ENCODE peak calls at places on chromosome 3, in ten cellular contexts. U is left ventricle myocardium inferior, H is progenitor cell of endocrine pancreas, R is type B pancreatic cell, K is MCF 10A, F is pancreas, S is upper lobe of right lung, D is GM13977, O is GM13976, Y is RWPE1. V is an unnamed sample.

GRCh38 chr3:177554900-177555759 is 357.8 kb upstream of the TBL1XR1 start:
- DNase-seq in H (no peak), Y (peak), F (no peak), S (no peak), O (no peak), K (peak), U (peak), R (no peak), D (no peak), V (no peak)

GRCh38 chr3:160707187-160707789 is 30.3 kb downstream of the ARL14 start:
- DNase-seq in H (no peak), U (no peak), D (peak), K (peak), R (no peak), S (no peak), F (peak), O (peak), Y (peak), V (peak)

GRCh38 chr3:194421-194820 is 2.1 kb upstream of the CHL1 start:
- DNase-seq in Y (no peak), R (no peak), O (no peak), D (no peak), S (no peak), H (no peak), K (no peak), F (no peak), U (no peak), V (no peak)

GRCh38 chr3:130787422-130788068 is 40.9 kb upstream of the PIK3R4 start:
- DNase-seq in K (no peak), O (no peak), Y (no peak), U (no peak), D (no peak), H (no peak), F (no peak), S (no peak), R (no peak), V (no peak)

GRCh38 chr3:39146083-39146501 is 7.3 kb downstream of the CSRNP1 start:
- DNase-seq in S (peak), D (no peak), F (no peak), H (no peak), K (no peak), U (no peak), Y (no peak), R (no peak), O (peak), V (no peak)

GRCh38 chr3:113557374-113557773 is 25.0 kb downstream of the SIDT1 start:
- DNase-seq in O (no peak), U (no peak), R (no peak), S (no peak), K (peak), H (no peak), Y (peak), D (no peak), F (no peak), V (peak)

GRCh38 chr3:114608293-114608692 is 314.5 kb downstream of the TIGIT start:
- DNase-seq in D (no peak), H (no peak), Y (peak), U (no peak), O (no peak), R (no peak), F (no peak), K (peak), S (no peak), V (no peak)

GRCh38 chr3:105367406-105368213 is 901 bp downstream of the ALCAM start:
- DNase-seq in F (peak), R (peak), K (peak), Y (peak), U (peak), D (peak), S (peak), O (peak), H (peak), V (peak)

GRCh38 chr3:66572938-66573710 is 72.3 kb upstream of the LRIG1 start:
- DNase-seq in S (no peak), Y (no peak), R (no peak), O (no peak), H (peak), U (no peak), K (no peak), D (no peak), F (no peak), V (peak)

GRCh38 chr3:70554170-70554569 is 241.7 kb upstream of the MDFIC2 start:
- DNase-seq in K (no peak), Y (no peak), U (no peak), H (no peak), D (no peak), R (no peak), F (no peak), O (no peak), S (no peak), V (no peak)

GRCh38 chr3:115827494-115827893 is 204.2 kb downstream of the GAP43 start:
- DNase-seq in K (no peak), Y (no peak), S (no peak), D (no peak), R (no peak), H (no peak), F (no peak), U (no peak), O (no peak), V (no peak)

GRCh38 chr3:134076816-134077215 is 47.1 kb upstream of the SLCO2A1 start:
- DNase-seq in S (no peak), R (no peak), O (no peak), F (no peak), H (no peak), U (no peak), D (no peak), Y (no peak), K (no peak), V (no peak)

GRCh38 chr3:41920406-41920970 is 41.4 kb downstream of the ULK4 start:
- DNase-seq in R (no peak), U (no peak), K (no peak), H (no peak), Y (no peak), F (no peak), D (no peak), S (no peak), O (no peak), V (no peak)

GRCh38 chr3:148697311-148698189 is at the start of gene AGTR1:
- DNase-seq in H (peak), R (peak), S (peak), U (peak), O (peak), D (no peak), Y (no peak), F (peak), K (no peak), V (peak)

GRCh38 chr3:182018361-182018760 is 306.6 kb downstream of the SOX2 start:
- DNase-seq in R (no peak), Y (no peak), U (no peak), K (no peak), O (no peak), H (no peak), F (no peak), D (no peak), S (no peak), V (no peak)

GRCh38 chr3:77468408-77469045 is 428.6 kb downstream of the ROBO2 start:
- DNase-seq in D (no peak), O (no peak), R (no peak), S (no peak), U (no peak), Y (no peak), H (no peak), K (no peak), F (no peak), V (no peak)

GRCh38 chr3:181896605-181897004 is 184.9 kb downstream of the SOX2 start:
- DNase-seq in F (no peak), Y (no peak), K (no peak), U (no peak), D (no peak), H (no peak), R (no peak), S (no peak), O (no peak), V (no peak)

GRCh38 chr3:157920804-157921203 is 185.4 kb downstream of the SHOX2 start:
- DNase-seq in F (no peak), Y (no peak), R (no peak), K (no peak), O (no peak), S (no peak), H (no peak), U (no peak), D (no peak), V (no peak)

GRCh38 chr3:169236662-169237174 is 426.8 kb downstream of the MECOM start:
- DNase-seq in R (no peak), O (no peak), F (no peak), U (no peak), H (no peak), K (no peak), D (no peak), Y (no peak), S (no peak), V (no peak)

GRCh38 chr3:72258786-72259185 is 473.8 kb upstream of the PROK2 start:
- DNase-seq in R (no peak), Y (no peak), S (no peak), U (no peak), F (no peak), H (no peak), O (no peak), D (no peak), K (no peak), V (no peak)

GRCh38 chr3:184314363-184314699 is at the start of gene EIF4G1:
- DNase-seq in K (peak), R (peak), U (peak), H (peak), O (peak), D (peak), F (peak), Y (peak), S (peak), V (peak)

GRCh38 chr3:127457094-127457475 is 133.4 kb downstream of the TPRA1 start:
- DNase-seq in F (peak), K (peak), R (no peak), O (no peak), D (no peak), S (peak), U (peak), H (no peak), Y (peak), V (peak)

GRCh38 chr3:184710870-184711365 is 946 bp downstream of the MAGEF1 start:
- DNase-seq in R (peak), O (peak), K (peak), U (no peak), Y (peak), F (no peak), S (no peak), D (peak), H (no peak), V (peak)

GRCh38 chr3:48572517-48572916 is 8.9 kb upstream of the UCN2 start:
- DNase-seq in Y (no peak), S (no peak), O (no peak), F (no peak), U (no peak), D (no peak), K (no peak), R (no peak), H (no peak), V (no peak)

GRCh38 chr3:136787226-136787793 is 31.6 kb upstream of the SLC35G2 start:
- DNase-seq in U (no peak), O (peak), Y (no peak), F (peak), S (no peak), K (peak), R (no peak), D (peak), H (no peak), V (peak)

GRCh38 chr3:17642474-17642873 is 100.0 kb downstream of the TBC1D5 start:
- DNase-seq in O (no peak), D (no peak), R (no peak), F (no peak), S (no peak), Y (no peak), H (no peak), K (no peak), U (no peak), V (no peak)

GRCh38 chr3:39101022-39101689 is 6.3 kb downstream of the GORASP1 start:
- DNase-seq in K (peak), D (peak), F (peak), S (no peak), Y (peak), U (no peak), R (no peak), H (no peak), O (peak), V (peak)

GRCh38 chr3:87167634-87168456 is 59.3 kb upstream of the CHMP2B start:
- DNase-seq in Y (peak), F (peak), O (peak), H (no peak), S (no peak), K (peak), U (no peak), R (no peak), D (peak), V (peak)

GRCh38 chr3:179957264-179957845 is 79.4 kb downstream of the PEX5L start:
- DNase-seq in S (no peak), R (no peak), Y (no peak), O (no peak), F (no peak), K (no peak), H (no peak), U (no peak), D (no peak), V (no peak)

GRCh38 chr3:120506828-120507774 is 56.3 kb upstream of the FSTL1 start:
- DNase-seq in Y (peak), D (no peak), F (peak), R (no peak), O (peak), K (peak), S (no peak), U (no peak), H (no peak), V (peak)

GRCh38 chr3:196528639-196529233 is 13.6 kb upstream of the SMCO1 start:
- DNase-seq in U (peak), D (peak), H (peak), S (peak), F (peak), R (peak), K (peak), O (peak), Y (peak), V (peak)

GRCh38 chr3:71723452-71724170 is 1.6 kb downstream of the EIF4E3 start:
- DNase-seq in K (no peak), F (no peak), S (no peak), Y (no peak), H (no peak), R (no peak), O (peak), D (peak), U (no peak), V (no peak)

GRCh38 chr3:194814878-194815357 is 129.2 kb downstream of the FAM43A start:
- DNase-seq in F (no peak), K (no peak), R (no peak), S (no peak), U (no peak), D (no peak), H (no peak), Y (no peak), O (no peak), V (no peak)

GRCh38 chr3:17023006-17023664 is 138.4 kb downstream of the PLCL2 start:
- DNase-seq in Y (no peak), O (peak), U (no peak), D (peak), H (no peak), R (no peak), F (no peak), S (no peak), K (peak), V (peak)

GRCh38 chr3:55089211-55089610 is 161.4 kb upstream of the LRTM1 start:
- DNase-seq in O (no peak), Y (no peak), D (no peak), S (no peak), U (no peak), H (no peak), F (no peak), K (no peak), R (no peak), V (no peak)

GRCh38 chr3:196281962-196282361 is 5.6 kb downstream of the PCYT1A start:
- DNase-seq in K (no peak), O (no peak), S (no peak), U (no peak), Y (no peak), H (no peak), D (no peak), F (no peak), R (no peak), V (no peak)

GRCh38 chr3:140552898-140553297 is 125.0 kb upstream of the TRIM42 start:
- DNase-seq in K (peak), F (no peak), S (no peak), U (no peak), O (no peak), R (no peak), Y (peak), D (no peak), H (no peak), V (no peak)

GRCh38 chr3:9945358-9945757 is 6.8 kb downstream of the PRRT3 start:
- DNase-seq in F (no peak), H (no peak), K (no peak), Y (no peak), S (no peak), O (no peak), D (no peak), U (no peak), R (no peak), V (no peak)

DNA sequence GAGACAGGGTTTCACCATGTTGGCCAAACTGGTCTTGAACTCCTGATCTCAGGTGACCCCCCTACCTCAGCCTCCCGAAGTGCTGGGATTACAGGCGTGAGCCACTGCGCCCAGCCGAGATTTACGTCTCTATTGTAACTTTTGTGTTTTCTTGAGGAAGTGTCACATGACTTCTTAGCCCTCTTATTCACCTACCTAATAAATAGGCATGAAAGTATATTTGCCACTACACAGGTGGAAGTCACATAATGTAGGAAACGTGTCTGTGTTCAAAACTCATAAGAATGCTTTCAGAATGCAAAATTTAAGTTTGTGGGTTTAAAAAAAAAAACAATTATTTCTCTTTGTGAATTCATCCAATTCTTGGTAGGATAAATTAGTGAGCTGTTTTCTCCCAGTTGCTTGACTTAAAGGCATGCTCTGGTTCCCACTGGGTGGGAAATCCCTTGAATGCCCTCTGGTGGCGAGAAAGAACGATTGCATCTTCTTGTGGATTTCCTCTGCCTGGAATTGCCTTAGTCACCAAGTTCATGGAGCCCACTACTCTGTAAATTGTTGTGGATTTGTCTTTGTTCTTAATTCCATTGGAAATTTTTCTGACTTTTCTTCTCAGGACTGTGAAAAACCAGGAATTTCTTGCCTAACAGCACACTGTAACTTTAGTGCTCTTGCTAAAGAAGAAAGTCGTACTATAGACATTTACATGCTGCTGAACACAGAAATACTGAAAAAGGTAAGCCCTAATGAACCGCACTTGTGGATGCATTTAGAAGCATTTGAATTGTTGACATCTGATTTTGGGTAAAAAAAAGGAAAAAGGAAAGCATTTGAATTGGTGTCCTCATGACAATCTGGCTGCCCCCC is 82.2 kb upstream of the CTDSPL start:
- DNase-seq in Y (peak), S (no peak), D (peak), F (peak), K (peak), O (peak), H (peak), R (no peak), U (no peak), V (peak)
- TF ChIP-seq CTCF in Y (peak), S (peak), D (peak), F (peak), K (peak), O (peak), H (peak), R (peak), U (peak), V (peak)

GRCh38 chr3:128945878-128946175 is 48.0 kb downstream of the CFAP92 start:
- DNase-seq in U (no peak), R (no peak), D (no peak), S (no peak), F (no peak), O (no peak), K (no peak), Y (no peak), H (no peak), V (no peak)

GRCh38 chr3:128946411-128946810 is 47.5 kb downstream of the CFAP92 start:
- DNase-seq in F (no peak), O (no peak), K (no peak), R (peak), D (no peak), S (no peak), Y (no peak), H (no peak), U (no peak), V (no peak)

GRCh38 chr3:128949158-128949557 is 44.7 kb downstream of the CFAP92 start:
- DNase-seq in D (no peak), H (no peak), K (no peak), Y (no peak), R (no peak), O (no peak), F (no peak), S (no peak), U (no peak), V (no peak)

GRCh38 chr3:128945041-128945877 is 48.6 kb downstream of the CFAP92 start:
- DNase-seq in S (no peak), U (no peak), D (no peak), H (no peak), O (no peak), R (peak), Y (no peak), K (no peak), F (no peak), V (no peak)

DNA sequence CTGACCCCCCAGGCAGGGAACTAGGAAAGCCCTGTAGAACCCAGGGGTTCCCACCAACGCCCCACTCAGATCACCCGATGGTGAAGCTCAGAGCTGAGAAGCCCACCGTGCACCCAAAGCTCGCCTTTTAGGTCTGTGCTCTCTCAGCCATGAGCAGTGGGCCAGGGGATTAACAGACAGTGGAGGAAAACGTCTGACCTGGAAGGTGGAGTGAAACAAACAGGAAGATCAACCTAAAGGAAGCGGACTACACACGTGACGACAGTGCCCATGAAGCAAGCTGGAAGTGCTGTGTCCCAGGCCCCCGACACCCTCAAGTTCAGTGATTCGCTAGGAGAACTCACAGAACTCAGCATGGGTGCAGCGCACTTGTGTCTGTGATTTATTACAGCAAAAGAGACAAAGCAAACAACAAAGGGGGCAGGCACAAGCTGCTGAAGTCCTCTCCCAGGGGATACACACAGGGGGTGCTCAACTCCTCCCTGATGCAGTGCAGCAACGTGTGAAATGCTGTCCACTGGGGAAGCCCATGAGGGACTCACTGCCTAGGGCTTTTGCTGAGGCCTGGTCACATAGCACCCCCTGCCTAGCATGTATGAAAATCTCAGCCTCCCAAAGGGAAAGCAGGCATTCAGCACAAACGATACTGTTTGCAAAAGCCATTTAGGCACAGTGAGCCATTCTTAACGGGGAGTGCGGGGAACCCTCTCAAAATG is 43.5 kb downstream of the CFAP92 start:
- DNase-seq in H (no peak), R (peak), K (no peak), F (no peak), O (no peak), S (no peak), U (no peak), Y (no peak), D (no peak), V (peak)
- TF ChIP-seq CTCF in H (peak), R (peak), K (no peak), F (no peak), O (no peak), S (no peak), U (peak), Y (no peak), D (peak), V (no peak)

GRCh38 chr3:126309861-126310655 is 47.1 kb downstream of the KLF15 start:
- DNase-seq in K (no peak), Y (no peak), R (peak), S (no peak), H (no peak), O (no peak), U (no peak), F (peak), D (no peak), V (no peak)

GRCh38 chr3:126307591-126308393 is 49.4 kb downstream of the KLF15 start:
- DNase-seq in F (peak), D (no peak), H (no peak), U (no peak), R (no peak), K (no peak), S (no peak), O (no peak), Y (no peak), V (no peak)

GRCh38 chr3:126310816-126311215 is 46.4 kb downstream of the KLF15 start:
- DNase-seq in F (peak), D (no peak), Y (no peak), R (peak), S (no peak), U (no peak), K (no peak), H (no peak), O (no peak), V (no peak)

GRCh38 chr3:126308394-126309125 is 48.6 kb downstream of the KLF15 start:
- DNase-seq in D (no peak), O (no peak), K (no peak), H (no peak), F (peak), S (no peak), Y (no peak), U (no peak), R (no peak), V (no peak)

GRCh38 chr3:126309162-126309561 is 48.0 kb downstream of the KLF15 start:
- DNase-seq in S (no peak), H (no peak), D (no peak), Y (no peak), O (no peak), F (peak), U (no peak), K (no peak), R (no peak), V (no peak)
- TF ChIP-seq CTCF in S (no peak), H (no peak), D (no peak), Y (no peak), O (no peak), F (no peak), U (no peak), K (no peak), R (no peak), V (no peak)

GRCh38 chr3:102586485-102586884 is 151.7 kb downstream of the ZPLD1 start:
- DNase-seq in F (no peak), S (no peak), O (no peak), K (no peak), R (no peak), U (no peak), H (no peak), Y (no peak), D (no peak), V (peak)
- TF ChIP-seq CTCF in F (no peak), S (no peak), O (no peak), K (no peak), R (no peak), U (no peak), H (no peak), Y (no peak), D (no peak), V (no peak)

V was measured in Calu3.